ENCODE peak calls at places on chromosomes 2 and 18, in five cellular contexts. S is adrenal gland; F is A549; W is mesendoderm; U is CD8-positive, alpha-beta memory T cell. B is an unnamed sample.

GRCh38 chr18:37019157-37019571 is 190.2 kb downstream of the KIAA1328 start:
- DNase-seq in S (no peak), F (no peak), W (peak; percentile 84), U (peak; percentile 22), B (peak; percentile 6)

GRCh38 chr2:220510668-220511067 is 883.2 kb downstream of the SLC4A3 start:
- DNase-seq in S (no peak), F (no peak), W (no peak), U (no peak), B (no peak)

GRCh38 chr2:10460366-10460796 is 12.3 kb upstream of the ODC1 start:
- DNase-seq in S (no peak), F (no peak), W (no peak), U (no peak), B (no peak)

GRCh38 chr18:75100832-75101630 is 107.9 kb downstream of the PTGR3 start:
- DNase-seq in S (peak; percentile 17), F (no peak), W (no peak), U (no peak), B (no peak)

GRCh38 chr2:200509227-200509607 is 651 bp downstream of the KCTD18 start:
- DNase-seq in S (no peak), F (peak; percentile 38), W (peak; percentile 12), U (no peak), B (peak; percentile 9)

GRCh38 chr2:9498210-9498609 is 23.9 kb downstream of the IAH1 start:
- DNase-seq in S (no peak), F (no peak), W (no peak), U (no peak), B (no peak)

GRCh38 chr2:240655931-240656886 is 26.5 kb downstream of the AQP12B start:
- DNase-seq in S (no peak), F (no peak), W (no peak), U (no peak), B (no peak)

GRCh38 chr2:24830351-24830750 is 37.1 kb downstream of the CENPO start:
- DNase-seq in S (no peak), F (no peak), W (peak; percentile 75), U (no peak), B (no peak)

GRCh38 chr18:46623541-46623940 is 33.5 kb downstream of the LOXHD1 start:
- DNase-seq in S (peak; percentile 58), F (no peak), W (no peak), U (no peak), B (no peak)

GRCh38 chr2:196660264-196660663 is 20.7 kb downstream of the CCDC150 start:
- DNase-seq in S (no peak), F (no peak), W (no peak), U (no peak), B (peak; percentile 23)

GRCh38 chr18:62720766-62721613 is 5.6 kb downstream of the PHLPP1 start:
- DNase-seq in S (no peak), F (no peak), W (no peak), U (no peak), B (no peak)

GRCh38 chr2:96144481-96145027 is 686 bp downstream of the DUSP2 start:
- DNase-seq in S (no peak), F (no peak), W (peak; percentile 62), U (peak; percentile 66), B (no peak)

GRCh38 chr2:127105656-127106456 is 1.1 kb downstream of the BIN1 start:
- DNase-seq in S (peak; percentile 76), F (no peak), W (peak; percentile 75), U (no peak), B (peak; percentile 61)

GRCh38 chr2:224369028-224369632 is 32.8 kb downstream of the FAM124B start:
- DNase-seq in S (no peak), F (peak; percentile 15), W (peak; percentile 65), U (no peak), B (peak; percentile 72)

GRCh38 chr2:28901841-28902240 is 7.4 kb downstream of the WDR43 start:
- DNase-seq in S (no peak), F (no peak), W (no peak), U (no peak), B (no peak)

GRCh38 chr2:233113114-233113452 is 52.9 kb downstream of the INPP5D start:
- DNase-seq in S (no peak), F (no peak), W (no peak), U (no peak), B (no peak)

GRCh38 chr2:23697676-23698075 is 229.2 kb downstream of the ATAD2B start:
- DNase-seq in S (no peak), F (no peak), W (no peak), U (no peak), B (no peak)

GRCh38 chr2:179020156-179020750 is 29.7 kb downstream of the CCDC141 start:
- DNase-seq in S (no peak), F (no peak), W (peak; percentile 70), U (peak; percentile 55), B (peak; percentile 53)

GRCh38 chr2:112582314-112582746 is 2.1 kb upstream of the CHCHD5 start:
- DNase-seq in S (peak; percentile 64), F (no peak), W (peak; percentile 32), U (peak; percentile 56), B (peak; percentile 80)

GRCh38 chr2:43030551-43031025 is 195.8 kb downstream of the ZFP36L2 start:
- DNase-seq in S (no peak), F (no peak), W (no peak), U (no peak), B (no peak)
- H3K27ac ChIP-seq in S (peak overlapping the region; percentile 10), F (no peak overlapping the region), W (no peak overlapping the region), U (no peak overlapping the region), B (no peak overlapping the region)

GRCh38 chr2:169071455-169071854 is 2.1 kb downstream of the DHRS9 start:
- DNase-seq in S (no peak), F (no peak), W (no peak), U (no peak), B (no peak)
- H3K4me1 ChIP-seq in S (no peaks in the 10 kb centered on the region), F (peaks cover 28% of the 10 kb centered on the region), W (no peaks in the 10 kb centered on the region), U (no peaks in the 10 kb centered on the region), B (peaks cover 10% of the 10 kb centered on the region)

GRCh38 chr2:11930211-11930761 is 183.9 kb downstream of the LPIN1 start:
- DNase-seq in S (peak; percentile 64), F (no peak), W (no peak), U (no peak), B (no peak)
- H3K4me3 ChIP-seq in S (no peak overlapping the region), F (no peak overlapping the region), W (no peak overlapping the region), U (no peak overlapping the region), B (no peak overlapping the region)

GRCh38 chr2:215998636-215999035 is 14.7 kb downstream of the MREG start:
- DNase-seq in S (no peak), F (no peak), W (no peak), U (no peak), B (no peak)
- H3K27ac ChIP-seq in S (no peak overlapping the region), F (no peak overlapping the region), W (no peak overlapping the region), U (no peak overlapping the region), B (no peak overlapping the region)

B was measured in cardiac muscle cell.